ENCODE peak calls at places on chromosomes 13 and 19, in six cellular contexts. X is neural progenitor cell, E is IMR-90, Z is AG04450, A is tibial artery, N is Calu3. C is an unnamed sample.

GRCh38 chr13:113036401-113036800 is 67.4 kb downstream of the MCF2L start:
- DNase-seq in X (no peak), E (no peak), Z (no peak), A (no peak), N (no peak), C (no peak)

GRCh38 chr19:10037809-10038208 is 24.5 kb downstream of the RDH8 start:
- DNase-seq in X (no peak), E (no peak), Z (no peak), A (no peak), N (peak), C (no peak)

GRCh38 chr13:92461402-92461801 is 765.2 kb upstream of the GPC6 start:
- DNase-seq in X (peak), E (no peak), Z (no peak), A (no peak), N (no peak), C (no peak)

GRCh38 chr13:20565120-20565736 is 1.7 kb upstream of the IFT88 start:
- DNase-seq in X (no peak), E (no peak), Z (no peak), A (no peak), N (no peak), C (no peak)

GRCh38 chr13:52070929-52071523 is 46.5 kb downstream of the UTP14C start:
- DNase-seq in X (no peak), E (peak), Z (no peak), A (no peak), N (no peak), C (peak)

GRCh38 chr19:13796301-13797057 is 1.2 kb downstream of the ZSWIM4 start:
- DNase-seq in X (peak), E (peak), Z (peak), A (peak), N (peak), C (peak)

GRCh38 chr19:42155796-42156195 is 23.6 kb upstream of the POU2F2 start:
- DNase-seq in X (no peak), E (no peak), Z (no peak), A (no peak), N (no peak), C (no peak)

GRCh38 chr19:42540071-42540553 is 11.8 kb upstream of the CEACAM1 start:
- DNase-seq in X (peak), E (no peak), Z (no peak), A (no peak), N (no peak), C (no peak)

GRCh38 chr19:4369888-4370260 is 26.5 kb downstream of the MPND start:
- DNase-seq in X (peak), E (peak), Z (no peak), A (no peak), N (no peak), C (peak)

GRCh38 chr13:32811297-32811800 is 204.9 kb upstream of the KL start:
- DNase-seq in X (peak), E (no peak), Z (no peak), A (no peak), N (no peak), C (peak)

GRCh38 chr19:31913103-31913710 is 432.2 kb upstream of the ZNF507 start:
- DNase-seq in X (peak), E (no peak), Z (no peak), A (no peak), N (no peak), C (no peak)

GRCh38 chr13:50511877-50512332 is 331.6 kb downstream of the DLEU7 start:
- DNase-seq in X (no peak), E (no peak), Z (no peak), A (no peak), N (no peak), C (no peak)

GRCh38 chr19:3658823-3659745 is 32.5 kb upstream of the CACTIN start:
- DNase-seq in X (no peak), E (no peak), Z (no peak), A (no peak), N (no peak), C (no peak)

GRCh38 chr19:41792513-41793413 is 3.6 kb upstream of the CEACAM3 start:
- DNase-seq in X (peak), E (peak), Z (no peak), A (no peak), N (peak), C (peak)

GRCh38 chr13:73177911-73178565 is 119.2 kb downstream of the KLF5 start:
- DNase-seq in X (no peak), E (no peak), Z (no peak), A (no peak), N (no peak), C (no peak)

GRCh38 chr13:20843177-20843576 is 59.4 kb downstream of the XPO4 start:
- DNase-seq in X (no peak), E (peak), Z (no peak), A (no peak), N (no peak), C (no peak)

GRCh38 chr13:105462098-105462497 is 1073.4 kb downstream of the EFNB2 start:
- DNase-seq in X (no peak), E (no peak), Z (no peak), A (no peak), N (no peak), C (no peak)

GRCh38 chr19:41753936-41754529 is 1.3 kb upstream of the CEACAM6 start:
- DNase-seq in X (peak), E (peak), Z (no peak), A (peak), N (peak), C (peak)

GRCh38 chr13:85031771-85032170 is 767.4 kb downstream of the SLITRK6 start:
- DNase-seq in X (no peak), E (no peak), Z (no peak), A (no peak), N (no peak), C (no peak)

GRCh38 chr19:42113641-42114348 is 18.5 kb downstream of the POU2F2 start:
- DNase-seq in X (no peak), E (peak), Z (peak), A (peak), N (peak), C (peak)

GRCh38 chr19:38234615-38235014 is 10.6 kb upstream of the DPF1 start:
- DNase-seq in X (no peak), E (no peak), Z (no peak), A (no peak), N (no peak), C (no peak)

GRCh38 chr13:85651440-85651839 is 147.8 kb downstream of the SLITRK6 start:
- DNase-seq in X (no peak), E (peak), Z (no peak), A (no peak), N (no peak), C (no peak)

GRCh38 chr19:56076413-56076998 is 44.6 kb downstream of the ZNF787 start:
- DNase-seq in X (peak), E (peak), Z (peak), A (peak), N (peak), C (peak)

GRCh38 chr19:58268344-58268743 is 10.4 kb upstream of the ZNF8 start:
- DNase-seq in X (no peak), E (no peak), Z (no peak), A (no peak), N (no peak), C (no peak)

GRCh38 chr19:18764591-18765051 is 26.5 kb downstream of the COMP start:
- DNase-seq in X (no peak), E (no peak), Z (no peak), A (no peak), N (no peak), C (no peak)

DNA sequence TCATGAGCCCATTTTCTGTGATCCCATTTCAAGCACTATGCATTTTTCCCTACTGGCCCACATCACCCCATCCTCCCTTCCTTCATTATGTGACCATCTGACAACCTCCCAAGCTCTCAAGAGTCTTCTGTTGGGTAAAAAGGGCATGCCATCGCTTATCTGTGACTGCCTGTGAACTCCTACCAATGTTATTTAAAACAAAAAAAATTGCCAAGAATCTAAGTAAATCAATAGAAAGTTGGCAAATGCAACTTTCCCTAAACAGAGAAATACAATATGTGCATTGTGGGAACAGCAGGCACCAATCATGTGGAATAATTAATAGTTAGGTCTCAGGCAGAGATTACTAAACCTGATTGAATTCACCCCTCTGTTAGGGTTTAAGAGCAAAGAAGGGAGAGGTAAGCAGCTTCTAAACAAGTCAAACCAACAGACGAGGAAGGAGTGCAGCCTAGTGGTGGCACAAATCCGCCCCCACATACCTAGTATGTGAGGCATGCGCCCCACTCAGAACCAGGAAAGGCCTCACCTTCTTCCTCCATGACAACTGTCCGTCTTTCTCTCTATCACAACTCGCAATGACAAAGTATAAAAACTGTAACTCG is 29.8 kb downstream of the DZIP1 start:
- DNase-seq in X (no peak), E (no peak), Z (no peak), A (no peak), N (peak), C (no peak)
- TF ChIP-seq CTCF in X (no peak), E (no peak), Z (no peak), A (no peak), N (no peak), C (no peak)

DNA sequence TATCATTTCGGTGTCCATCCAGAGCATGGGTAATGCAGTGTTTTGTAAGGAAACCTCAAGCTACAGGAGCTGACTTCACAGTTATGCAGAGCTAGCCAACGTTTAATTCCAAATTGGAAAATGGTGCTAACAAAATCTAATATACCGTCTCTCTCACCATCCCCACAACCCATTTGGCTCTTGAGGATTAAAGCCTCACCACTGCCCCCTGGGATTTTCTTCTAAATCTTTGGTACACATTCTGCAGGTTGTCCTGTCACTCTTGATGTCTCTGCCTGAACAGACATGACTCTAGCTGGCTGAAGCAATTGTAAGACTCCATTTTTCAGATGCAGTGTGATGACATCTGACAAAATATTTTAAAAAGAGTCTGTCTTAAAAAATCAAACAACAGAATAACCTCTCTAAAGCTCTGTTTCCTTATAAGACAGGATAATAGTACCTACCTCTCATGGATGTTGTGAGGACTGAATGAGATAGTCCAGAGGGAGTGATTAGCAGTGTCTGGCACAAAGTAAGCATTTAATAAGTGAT is 451.8 kb downstream of the SUCLA2 start:
- DNase-seq in X (peak), E (no peak), Z (no peak), A (no peak), N (no peak), C (no peak)
- TF ChIP-seq CTCF in X (peak), E (no peak), Z (no peak), A (no peak), N (no peak), C (no peak)

GRCh38 chr19:35983177-35983576 is 11.8 kb upstream of the SDHAF1 start:
- DNase-seq in X (no peak), E (no peak), Z (no peak), A (no peak), N (no peak), C (no peak)

GRCh38 chr19:35988824-35989223 is 6.2 kb upstream of the SDHAF1 start:
- DNase-seq in X (no peak), E (no peak), Z (no peak), A (no peak), N (no peak), C (no peak)

GRCh38 chr19:35986111-35986510 is 8.9 kb upstream of the SDHAF1 start:
- DNase-seq in X (no peak), E (no peak), Z (no peak), A (no peak), N (no peak), C (no peak)

GRCh38 chr19:35987571-35987896 is 7.5 kb upstream of the SDHAF1 start:
- DNase-seq in X (no peak), E (no peak), Z (no peak), A (no peak), N (no peak), C (no peak)

GRCh38 chr19:35986664-35987570 is 8.1 kb upstream of the SDHAF1 start:
- DNase-seq in X (peak), E (no peak), Z (no peak), A (peak), N (peak), C (peak)
- TF ChIP-seq CTCF in X (no peak), E (no peak), Z (no peak), A (no peak), N (no peak), C (no peak)

GRCh38 chr19:49430678-49431329 is 5.6 kb downstream of the GFY start:
- DNase-seq in X (peak), E (no peak), Z (no peak), A (no peak), N (peak), C (peak)
- TF ChIP-seq CTCF in X (peak), E (peak), Z (peak), A (no peak), N (no peak), C (peak)